ENCODE peak calls at places on chromosomes 3 and 15, in five cellular contexts. One of them, this sample, is unnamed.
A peak's percentile ranks its signal among the peaks of the same experiment; 100 is the strongest.

GRCh38 chr3:136194409-136195257 is 1.5 kb downstream of the MSL2 start:
- DNase-seq in adrenal gland: no peak
- DNase-seq in colonic mucosa: peak; percentile 57
- DNase-seq in psoas muscle: no peak
- DNase-seq in H9: peak; percentile 36
- DNase-seq in this sample: no peak

GRCh38 chr3:156812521-156813335 is 13.4 kb upstream of the LEKR1 start:
- DNase-seq in colonic mucosa: peak; percentile 32
- DNase-seq in H9: no peak
- DNase-seq in adrenal gland: no peak
- DNase-seq in psoas muscle: no peak
- DNase-seq in this sample: peak; percentile 66

GRCh38 chr3:11832964-11833621 is 13.6 kb downstream of the TAMM41 start:
- DNase-seq in H9: no peak
- DNase-seq in psoas muscle: no peak
- DNase-seq in colonic mucosa: no peak
- DNase-seq in adrenal gland: no peak
- DNase-seq in this sample: no peak

GRCh38 chr3:181823716-181824115 is 112.0 kb downstream of the SOX2 start:
- DNase-seq in H9: no peak
- DNase-seq in adrenal gland: no peak
- DNase-seq in psoas muscle: no peak
- DNase-seq in colonic mucosa: no peak
- DNase-seq in this sample: no peak

GRCh38 chr3:146382386-146382785 is 87.0 kb downstream of the PLSCR2 start:
- DNase-seq in psoas muscle: no peak
- DNase-seq in colonic mucosa: peak; percentile 32
- DNase-seq in adrenal gland: no peak
- DNase-seq in H9: no peak
- DNase-seq in this sample: peak; percentile 53

GRCh38 chr3:102979682-102980378 is 545.0 kb downstream of the ZPLD1 start:
- DNase-seq in H9: no peak
- DNase-seq in psoas muscle: peak; percentile 78
- DNase-seq in colonic mucosa: peak; percentile 29
- DNase-seq in adrenal gland: peak; percentile 95
- DNase-seq in this sample: peak; percentile 78

GRCh38 chr15:58260186-58260910 is 122.2 kb downstream of the AQP9 start:
- DNase-seq in psoas muscle: no peak
- DNase-seq in colonic mucosa: no peak
- DNase-seq in H9: no peak
- DNase-seq in adrenal gland: no peak
- DNase-seq in this sample: no peak

GRCh38 chr3:71847794-71848193 is 62.8 kb upstream of the PROK2 start:
- DNase-seq in colonic mucosa: no peak
- DNase-seq in adrenal gland: no peak
- DNase-seq in psoas muscle: no peak
- DNase-seq in H9: no peak
- DNase-seq in this sample: no peak

GRCh38 chr15:96619171-96619570 is 288.7 kb downstream of the NR2F2 start:
- DNase-seq in psoas muscle: no peak
- DNase-seq in H9: no peak
- DNase-seq in colonic mucosa: no peak
- DNase-seq in adrenal gland: no peak
- DNase-seq in this sample: no peak

GRCh38 chr3:50502584-50503423 is 630 bp downstream of the CACNA2D2 start:
- DNase-seq in colonic mucosa: no peak
- DNase-seq in H9: peak; percentile 51
- DNase-seq in adrenal gland: no peak
- DNase-seq in psoas muscle: no peak
- DNase-seq in this sample: no peak

GRCh38 chr15:48954538-48954937 is 9.2 kb downstream of the SHC4 start:
- DNase-seq in H9: peak; percentile 60
- DNase-seq in psoas muscle: no peak
- DNase-seq in colonic mucosa: no peak
- DNase-seq in adrenal gland: no peak
- DNase-seq in this sample: no peak

GRCh38 chr3:189186093-189186492 is 14.3 kb downstream of the TPRG1 start:
- DNase-seq in adrenal gland: peak; percentile 48
- DNase-seq in psoas muscle: no peak
- DNase-seq in H9: no peak
- DNase-seq in colonic mucosa: no peak
- DNase-seq in this sample: peak; percentile 75

GRCh38 chr3:95356764-95357501 is 1294.1 kb downstream of the NSUN3 start:
- DNase-seq in colonic mucosa: no peak
- DNase-seq in adrenal gland: no peak
- DNase-seq in H9: no peak
- DNase-seq in psoas muscle: no peak
- DNase-seq in this sample: peak; percentile 49

GRCh38 chr3:124707667-124708066 is 22.6 kb upstream of the UMPS start:
- DNase-seq in H9: peak; percentile 45
- DNase-seq in adrenal gland: no peak
- DNase-seq in colonic mucosa: no peak
- DNase-seq in psoas muscle: no peak
- DNase-seq in this sample: no peak

GRCh38 chr3:114827495-114827894 is 319.6 kb downstream of the ZBTB20 start:
- DNase-seq in colonic mucosa: no peak
- DNase-seq in adrenal gland: no peak
- DNase-seq in H9: no peak
- DNase-seq in psoas muscle: no peak
- DNase-seq in this sample: peak; percentile 17

GRCh38 chr3:79018671-79019136 is 749.1 kb downstream of the ROBO1 start:
- DNase-seq in colonic mucosa: peak; percentile 42
- DNase-seq in adrenal gland: peak; percentile 58
- DNase-seq in psoas muscle: peak; percentile 67
- DNase-seq in H9: peak; percentile 59
- DNase-seq in this sample: peak; percentile 67

GRCh38 chr3:154242766-154243165 is 81.5 kb downstream of the DHX36 start:
- DNase-seq in adrenal gland: no peak
- DNase-seq in H9: peak; percentile 57
- DNase-seq in colonic mucosa: no peak
- DNase-seq in psoas muscle: no peak
- DNase-seq in this sample: no peak

GRCh38 chr3:143307613-143308183 is 188.1 kb downstream of the CHST2 start:
- DNase-seq in adrenal gland: peak; percentile 40
- DNase-seq in H9: no peak
- DNase-seq in colonic mucosa: no peak
- DNase-seq in psoas muscle: no peak
- DNase-seq in this sample: no peak

GRCh38 chr3:124558898-124559649 is 171.2 kb upstream of the UMPS start:
- DNase-seq in H9: peak; percentile 38
- DNase-seq in colonic mucosa: peak; percentile 87
- DNase-seq in psoas muscle: peak; percentile 57
- DNase-seq in adrenal gland: peak; percentile 91
- DNase-seq in this sample: peak; percentile 70

GRCh38 chr15:66524801-66525200 is 19.7 kb downstream of the ZWILCH start:
- DNase-seq in psoas muscle: no peak
- DNase-seq in colonic mucosa: no peak
- DNase-seq in H9: no peak
- DNase-seq in adrenal gland: no peak
- DNase-seq in this sample: no peak

GRCh38 chr3:126077754-126078153 is 6.2 kb downstream of the SLC41A3 start:
- DNase-seq in colonic mucosa: no peak
- DNase-seq in H9: no peak
- DNase-seq in psoas muscle: no peak
- DNase-seq in adrenal gland: no peak
- DNase-seq in this sample: no peak

GRCh38 chr3:53150247-53151085 is 10.5 kb upstream of the PRKCD start:
- DNase-seq in H9: no peak
- DNase-seq in adrenal gland: peak; percentile 90
- DNase-seq in colonic mucosa: peak; percentile 87
- DNase-seq in psoas muscle: peak; percentile 27
- DNase-seq in this sample: no peak

GRCh38 chr3:4988815-4989648 is 9.8 kb downstream of the BHLHE40 start:
- DNase-seq in colonic mucosa: peak; percentile 64
- DNase-seq in adrenal gland: peak; percentile 75
- DNase-seq in psoas muscle: peak; percentile 69
- DNase-seq in H9: no peak
- DNase-seq in this sample: no peak

GRCh38 chr3:160394009-160394392 is 5.0 kb downstream of the IFT80 start:
- DNase-seq in adrenal gland: no peak
- DNase-seq in H9: no peak
- DNase-seq in colonic mucosa: no peak
- DNase-seq in psoas muscle: no peak
- DNase-seq in this sample: no peak

GRCh38 chr3:99999541-99999940 is 114.8 kb downstream of the FILIP1L start:
- DNase-seq in psoas muscle: no peak
- DNase-seq in H9: no peak
- DNase-seq in colonic mucosa: no peak
- DNase-seq in adrenal gland: no peak
- DNase-seq in this sample: no peak

GRCh38 chr15:98164573-98164972 is 204.1 kb downstream of the ARRDC4 start:
- DNase-seq in colonic mucosa: no peak
- DNase-seq in psoas muscle: no peak
- DNase-seq in H9: no peak
- DNase-seq in adrenal gland: no peak
- DNase-seq in this sample: no peak

GRCh38 chr3:8959683-8960082 is 3.6 kb downstream of the RAD18 start:
- DNase-seq in adrenal gland: no peak
- DNase-seq in psoas muscle: no peak
- DNase-seq in colonic mucosa: no peak
- DNase-seq in H9: no peak
- DNase-seq in this sample: no peak

GRCh38 chr3:8952130-8952529 is 11.1 kb downstream of the RAD18 start:
- DNase-seq in colonic mucosa: no peak
- DNase-seq in psoas muscle: no peak
- DNase-seq in H9: no peak
- DNase-seq in adrenal gland: no peak
- DNase-seq in this sample: no peak

GRCh38 chr3:8953336-8953735 is 9.9 kb downstream of the RAD18 start:
- DNase-seq in colonic mucosa: no peak
- DNase-seq in psoas muscle: no peak
- DNase-seq in adrenal gland: no peak
- DNase-seq in H9: no peak
- DNase-seq in this sample: no peak

GRCh38 chr3:8954938-8955763 is 8.1 kb downstream of the RAD18 start:
- DNase-seq in adrenal gland: no peak
- DNase-seq in colonic mucosa: no peak
- DNase-seq in H9: no peak
- DNase-seq in psoas muscle: no peak
- DNase-seq in this sample: no peak
- TF ChIP-seq CTCF in adrenal gland: no peak
- TF ChIP-seq CTCF in colonic mucosa: no peak
- TF ChIP-seq CTCF in H9: no peak
- TF ChIP-seq CTCF in psoas muscle: no peak
- TF ChIP-seq CTCF in this sample: no peak

GRCh38 chr3:184132947-184133346 is 2.2 kb upstream of the EIF2B5 start:
- DNase-seq in H9: no peak
- DNase-seq in adrenal gland: no peak
- DNase-seq in colonic mucosa: no peak
- DNase-seq in psoas muscle: no peak
- DNase-seq in this sample: no peak

GRCh38 chr3:184133840-184134745 is 1.1 kb upstream of the EIF2B5 start:
- DNase-seq in colonic mucosa: peak; percentile 90
- DNase-seq in adrenal gland: peak; percentile 89
- DNase-seq in psoas muscle: peak; percentile 88
- DNase-seq in H9: peak; percentile 84
- DNase-seq in this sample: peak; percentile 91

GRCh38 chr3:184134746-184135148 is 411 bp upstream of the EIF2B5 start:
- DNase-seq in psoas muscle: no peak
- DNase-seq in colonic mucosa: no peak
- DNase-seq in H9: no peak
- DNase-seq in adrenal gland: no peak
- DNase-seq in this sample: no peak

GRCh38 chr3:184126006-184126405 is 9.2 kb upstream of the EIF2B5 start:
- DNase-seq in H9: no peak
- DNase-seq in adrenal gland: no peak
- DNase-seq in colonic mucosa: no peak
- DNase-seq in psoas muscle: no peak
- DNase-seq in this sample: no peak

DNA sequence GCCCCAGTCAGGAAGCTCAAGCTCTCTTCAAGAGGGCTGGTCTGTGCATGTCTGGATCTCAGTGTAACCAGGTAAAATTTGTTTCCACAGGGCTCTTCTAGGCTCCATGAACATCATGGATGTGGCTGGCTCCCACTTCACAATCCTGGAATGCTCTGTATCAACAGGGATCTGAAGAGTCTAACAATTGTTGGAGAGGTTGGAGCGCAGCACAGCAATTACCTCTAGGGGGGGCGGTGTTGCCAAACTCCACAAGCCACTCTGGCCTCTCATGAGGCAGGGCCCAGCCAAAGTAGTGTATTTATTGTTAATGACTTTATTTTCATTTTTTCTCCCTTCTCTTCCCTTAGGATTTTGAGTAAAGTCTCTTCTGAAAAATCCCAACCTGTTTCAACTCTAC is 6.1 kb upstream of the EIF2B5 start:
- DNase-seq in adrenal gland: no peak
- DNase-seq in H9: peak; percentile 70
- DNase-seq in colonic mucosa: peak; percentile 26
- DNase-seq in psoas muscle: no peak
- DNase-seq in this sample: peak; percentile 55
- TF ChIP-seq CTCF in adrenal gland: no peak
- TF ChIP-seq CTCF in H9: peak; percentile 75
- TF ChIP-seq CTCF in colonic mucosa: no peak
- TF ChIP-seq CTCF in psoas muscle: peak; percentile 14
- TF ChIP-seq CTCF in this sample: peak; percentile 27

GRCh38 chr3:66633982-66634381 is 133.2 kb upstream of the LRIG1 start:
- DNase-seq in H9: no peak
- DNase-seq in colonic mucosa: no peak
- DNase-seq in psoas muscle: no peak
- DNase-seq in adrenal gland: no peak
- DNase-seq in this sample: no peak

GRCh38 chr3:66639794-66640356 is 139.1 kb upstream of the LRIG1 start:
- DNase-seq in H9: no peak
- DNase-seq in adrenal gland: no peak
- DNase-seq in psoas muscle: no peak
- DNase-seq in colonic mucosa: no peak
- DNase-seq in this sample: no peak

GRCh38 chr3:66642484-66642883 is 141.7 kb upstream of the LRIG1 start:
- DNase-seq in colonic mucosa: no peak
- DNase-seq in adrenal gland: no peak
- DNase-seq in H9: no peak
- DNase-seq in psoas muscle: no peak
- DNase-seq in this sample: no peak

GRCh38 chr3:66642015-66642414 is 141.2 kb upstream of the LRIG1 start:
- DNase-seq in H9: no peak
- DNase-seq in psoas muscle: no peak
- DNase-seq in adrenal gland: no peak
- DNase-seq in colonic mucosa: peak; percentile 34
- DNase-seq in this sample: no peak

DNA sequence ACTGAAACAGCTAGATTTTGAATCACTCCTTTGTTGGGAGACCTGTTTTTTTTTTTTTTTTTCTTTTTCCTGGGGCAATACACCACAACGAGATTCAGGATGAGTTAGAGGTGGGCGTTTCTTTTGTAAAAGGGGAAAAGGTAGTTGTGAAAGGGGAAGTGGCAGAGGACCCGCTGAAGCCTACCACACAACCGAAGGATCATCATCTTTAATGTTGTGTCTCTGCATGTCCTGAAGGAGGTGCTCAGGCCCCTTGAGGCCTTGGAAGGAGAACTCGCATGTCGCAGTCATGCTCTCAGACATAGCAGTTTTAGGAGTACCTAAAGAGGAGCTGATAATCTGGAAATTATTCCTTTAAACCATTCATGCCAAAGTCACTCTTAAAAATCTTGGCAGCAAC is 137.9 kb upstream of the LRIG1 start:
- DNase-seq in psoas muscle: no peak
- DNase-seq in H9: peak; percentile 60
- DNase-seq in colonic mucosa: no peak
- DNase-seq in adrenal gland: no peak
- DNase-seq in this sample: no peak
- TF ChIP-seq CTCF in psoas muscle: no peak
- TF ChIP-seq CTCF in H9: peak; percentile 68
- TF ChIP-seq CTCF in colonic mucosa: no peak
- TF ChIP-seq CTCF in adrenal gland: no peak
- TF ChIP-seq CTCF in this sample: no peak

GRCh38 chr15:64356443-64357040 is 569 bp upstream of the CSNK1G1 start:
- DNase-seq in H9: no peak
- DNase-seq in colonic mucosa: no peak
- DNase-seq in psoas muscle: no peak
- DNase-seq in adrenal gland: no peak
- DNase-seq in this sample: no peak
- TF ChIP-seq CTCF in H9: peak; percentile 44
- TF ChIP-seq CTCF in colonic mucosa: peak; percentile 14
- TF ChIP-seq CTCF in psoas muscle: peak; percentile 19
- TF ChIP-seq CTCF in adrenal gland: peak; percentile 82
- TF ChIP-seq CTCF in this sample: peak; percentile 49

This sample was measured in Calu3.